ENCODE peak calls at places on chromosome 2, in five cellular contexts. S is lower lobe of right lung, L is choroid plexus epithelial cell, E is ureter, Y is AG09309. V is an unnamed sample.

GRCh38 chr2:173669271-173669853 is 295.8 kb downstream of the SP3 start:
- DNase-seq in E (no peak), L (peak), Y (no peak), S (no peak), V (no peak)

GRCh38 chr2:14514001-14514400 is 118.5 kb upstream of the LRATD1 start:
- DNase-seq in E (no peak), Y (no peak), L (peak), S (no peak), V (no peak)

GRCh38 chr2:162092656-162093556 is 18.9 kb upstream of the DPP4 start:
- DNase-seq in S (no peak), L (peak), E (no peak), Y (peak), V (no peak)

GRCh38 chr2:60468390-60469085 is 84.9 kb downstream of the BCL11A start:
- DNase-seq in E (no peak), S (no peak), L (peak), Y (peak), V (peak)

GRCh38 chr2:223735659-223736244 is 101.6 kb downstream of the AP1S3 start:
- DNase-seq in Y (peak), L (peak), S (no peak), E (no peak), V (no peak)

GRCh38 chr2:27756544-27757498 is 14.7 kb upstream of the MRPL33 start:
- DNase-seq in S (peak), E (no peak), L (no peak), Y (no peak), V (no peak)

GRCh38 chr2:212898011-212898410 is 253.4 kb downstream of the IKZF2 start:
- DNase-seq in L (no peak), S (no peak), E (no peak), Y (peak), V (no peak)

GRCh38 chr2:207136872-207137271 is 28.9 kb downstream of the KLF7 start:
- DNase-seq in Y (no peak), E (no peak), L (no peak), S (no peak), V (no peak)

GRCh38 chr2:163345795-163346573 is 389.8 kb downstream of the FIGN start:
- DNase-seq in E (no peak), Y (peak), L (peak), S (no peak), V (peak)

GRCh38 chr2:42101641-42102605 is 54.1 kb downstream of the PKDCC start:
- DNase-seq in E (peak), S (peak), Y (peak), L (peak), V (peak)

GRCh38 chr2:11073251-11073650 is 82.0 kb upstream of the SLC66A3 start:
- DNase-seq in Y (no peak), S (no peak), E (no peak), L (peak), V (peak)

GRCh38 chr2:230902180-230902899 is 22.7 kb downstream of the GPR55 start:
- DNase-seq in E (peak), L (peak), S (no peak), Y (peak), V (peak)

GRCh38 chr2:72982781-72983499 is 65.6 kb downstream of the EMX1 start:
- DNase-seq in S (no peak), L (no peak), E (no peak), Y (no peak), V (no peak)

GRCh38 chr2:24559714-24560113 is 68.7 kb downstream of the NCOA1 start:
- DNase-seq in S (no peak), Y (peak), E (no peak), L (peak), V (no peak)

GRCh38 chr2:70643715-70644114 is 90.1 kb upstream of the TGFA start:
- DNase-seq in E (no peak), L (no peak), S (no peak), Y (no peak), V (no peak)

GRCh38 chr2:18536100-18536499 is 24.4 kb downstream of the RDH14 start:
- DNase-seq in Y (no peak), L (no peak), E (no peak), S (no peak), V (no peak)

GRCh38 chr2:17878222-17879136 is at the start of gene KCNS3:
- DNase-seq in L (peak), Y (no peak), S (peak), E (no peak), V (peak)

GRCh38 chr2:112773510-112773909 is 9.1 kb upstream of the CKAP2L start:
- DNase-seq in Y (no peak), S (no peak), L (no peak), E (no peak), V (no peak)

GRCh38 chr2:101152195-101153076 is 1.3 kb upstream of the TBC1D8 start:
- DNase-seq in E (no peak), Y (no peak), S (no peak), L (peak), V (peak)

GRCh38 chr2:238286551-238286950 is 1.9 kb downstream of the PER2 start:
- DNase-seq in L (peak), E (peak), S (peak), Y (peak), V (no peak)

GRCh38 chr2:200288670-200289429 is 17.6 kb upstream of the SPATS2L start:
- DNase-seq in E (no peak), Y (peak), S (no peak), L (peak), V (no peak)

GRCh38 chr2:233925402-233925801 is 8.2 kb downstream of the TRPM8 start:
- DNase-seq in S (no peak), Y (no peak), L (no peak), E (no peak), V (no peak)

GRCh38 chr2:204896146-204896545 is 350.9 kb downstream of the PARD3B start:
- DNase-seq in S (no peak), L (no peak), Y (no peak), E (no peak), V (no peak)